ENCODE peak calls at places on chromosomes 13 and 19, in ten cellular contexts. O is WTC11, Z is AG04450, F is heart left ventricle, U is endodermal cell, A is fibroblast of mammary gland, R is AG10803, G is omental fat pad, B is RWPE1, T is astrocyte. Q is an unnamed sample.

GRCh38 chr13:92307752-92308151 is 909.3 kb downstream of the GPC5 start:
- DNase-seq in Z (no peak), G (no peak), A (no peak), F (no peak), B (no peak), O (no peak), R (no peak), T (no peak), U (no peak), Q (no peak)

GRCh38 chr19:55014714-55015113 is 23.4 kb downstream of the GP6 start:
- DNase-seq in B (no peak), R (no peak), G (no peak), T (no peak), F (peak), A (no peak), O (no peak), U (no peak), Z (no peak), Q (no peak)

GRCh38 chr13:39552233-39552632 is 50.8 kb downstream of the LHFPL6 start:
- DNase-seq in Z (no peak), F (no peak), B (no peak), O (no peak), G (no peak), T (no peak), R (no peak), A (no peak), U (no peak), Q (no peak)

GRCh38 chr13:92808007-92808406 is 418.6 kb upstream of the GPC6 start:
- DNase-seq in U (no peak), A (no peak), Z (no peak), T (no peak), G (no peak), O (no peak), F (no peak), B (no peak), R (no peak), Q (no peak)

GRCh38 chr13:50911051-50911690 is 1.6 kb downstream of the RNASEH2B start:
- DNase-seq in U (no peak), O (no peak), G (no peak), R (peak), B (peak), A (peak), F (no peak), Z (no peak), T (no peak), Q (no peak)

GRCh38 chr13:109910131-109910530 is 123.7 kb upstream of the IRS2 start:
- DNase-seq in A (no peak), B (no peak), O (no peak), F (no peak), G (no peak), Z (no peak), T (no peak), R (no peak), U (no peak), Q (no peak)

GRCh38 chr13:81929988-81930387 is 1589.1 kb upstream of the SPRY2 start:
- DNase-seq in U (peak), F (no peak), Z (no peak), G (no peak), A (peak), R (no peak), T (no peak), O (no peak), B (peak), Q (peak)

GRCh38 chr19:56507446-56508281 is at the start of gene ZNF471:
- DNase-seq in O (peak), Z (peak), B (peak), R (peak), U (peak), G (peak), F (peak), T (peak), A (peak), Q (peak)

GRCh38 chr19:37982655-37983054 is 75.6 kb downstream of the SIPA1L3 start:
- DNase-seq in B (no peak), G (no peak), R (no peak), A (no peak), U (no peak), Z (no peak), O (no peak), F (no peak), T (no peak), Q (no peak)

GRCh38 chr19:8611890-8612806 is 1.6 kb upstream of the ADAMTS10 start:
- DNase-seq in O (peak), U (peak), Z (no peak), T (peak), F (peak), A (peak), G (peak), B (no peak), R (peak), Q (peak)

GRCh38 chr19:51511353-51511752 is 9.8 kb upstream of the SIGLEC12 start:
- DNase-seq in G (no peak), B (no peak), F (no peak), U (peak), R (no peak), T (no peak), O (peak), Z (no peak), A (peak), Q (peak)
- TF ChIP-seq CTCF in G (no peak), B (no peak), F (no peak), U (peak), R (peak), T (no peak), O (peak), Z (peak), A (peak), Q (peak)

GRCh38 chr13:98083507-98083906 is 59.4 kb upstream of the FARP1 start:
- DNase-seq in G (no peak), A (peak), U (no peak), Z (peak), O (no peak), F (no peak), R (peak), T (peak), B (no peak), Q (peak)
- TF ChIP-seq CTCF in G (no peak), A (peak), U (no peak), Z (peak), O (no peak), F (no peak), R (peak), T (peak), B (no peak), Q (peak)

GRCh38 chr13:63044617-63045016 is 1629.0 kb upstream of the PCDH20 start:
- DNase-seq in Z (no peak), F (no peak), G (no peak), T (peak), A (no peak), O (no peak), B (no peak), U (no peak), R (no peak), Q (no peak)

GRCh38 chr13:63050287-63050686 is 1634.6 kb upstream of the PCDH20 start:
- DNase-seq in Z (no peak), B (no peak), A (no peak), O (no peak), F (no peak), U (no peak), T (no peak), R (no peak), G (no peak), Q (no peak)

DNA sequence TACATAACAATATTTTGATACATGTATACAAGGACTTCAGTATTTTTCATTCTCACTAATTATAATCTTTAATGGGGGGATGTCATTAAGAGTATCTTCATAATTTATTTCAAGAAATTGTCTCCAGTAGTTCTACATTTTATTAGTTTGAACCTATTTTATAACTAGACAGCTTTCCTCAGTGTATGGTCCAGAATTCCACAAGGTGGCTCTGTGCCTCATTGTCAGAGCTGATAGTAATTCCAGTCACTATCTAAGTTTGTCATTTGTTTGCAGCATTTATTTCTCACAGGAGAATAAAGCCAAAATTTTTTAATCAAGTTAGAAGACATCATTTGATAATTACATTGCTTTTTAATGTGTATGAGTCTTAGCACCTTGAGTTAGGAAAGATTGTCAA is 1633.0 kb upstream of the PCDH20 start:
- DNase-seq in Z (no peak), O (no peak), U (no peak), R (no peak), G (no peak), B (no peak), F (no peak), T (no peak), A (no peak), Q (no peak)
- TF ChIP-seq CTCF in Z (peak), O (no peak), U (peak), R (no peak), G (no peak), B (no peak), F (no peak), T (no peak), A (peak), Q (no peak)

GRCh38 chr19:23996549-23996948 is 81.9 kb downstream of the ZNF726 start:
- DNase-seq in R (no peak), O (peak), B (no peak), G (no peak), A (peak), U (peak), T (no peak), Z (no peak), F (no peak), Q (no peak)

GRCh38 chr19:23986623-23987022 is 71.9 kb downstream of the ZNF726 start:
- DNase-seq in O (no peak), Z (no peak), U (no peak), B (no peak), T (no peak), A (no peak), G (no peak), R (no peak), F (no peak), Q (no peak)

GRCh38 chr19:23992348-23992747 is 77.7 kb downstream of the ZNF726 start:
- DNase-seq in T (no peak), G (no peak), Z (no peak), A (no peak), U (no peak), R (no peak), O (no peak), F (no peak), B (no peak), Q (no peak)

GRCh38 chr19:23991170-23991569 is 76.5 kb downstream of the ZNF726 start:
- DNase-seq in T (peak), A (no peak), O (no peak), B (no peak), U (no peak), Z (no peak), F (no peak), R (no peak), G (no peak), Q (no peak)
- TF ChIP-seq CTCF in T (no peak), A (no peak), O (no peak), B (no peak), U (no peak), Z (no peak), F (no peak), R (no peak), G (no peak), Q (no peak)

GRCh38 chr13:70714993-70715392 is 606.7 kb upstream of the KLHL1 start:
- DNase-seq in A (no peak), Z (no peak), U (no peak), O (no peak), B (no peak), R (no peak), G (no peak), F (no peak), T (no peak), Q (no peak)
- TF ChIP-seq CTCF in A (no peak), Z (no peak), U (peak), O (no peak), B (no peak), R (no peak), G (no peak), F (no peak), T (peak), Q (no peak)

GRCh38 chr19:35141627-35142401 is 1.2 kb upstream of the FXYD7 start:
- DNase-seq in G (no peak), U (peak), R (no peak), O (no peak), B (no peak), A (no peak), T (no peak), F (no peak), Z (no peak), Q (no peak)

GRCh38 chr19:35144259-35144599 is 1.2 kb downstream of the FXYD7 start:
- DNase-seq in B (no peak), Z (no peak), R (no peak), G (no peak), A (no peak), U (no peak), O (no peak), F (no peak), T (no peak), Q (no peak)

GRCh38 chr19:35143818-35144217 is 763 bp downstream of the FXYD7 start:
- DNase-seq in B (no peak), F (no peak), O (no peak), U (no peak), A (no peak), R (no peak), Z (no peak), G (no peak), T (no peak), Q (no peak)

GRCh38 chr19:35142531-35143230 is 374 bp upstream of the FXYD7 start:
- DNase-seq in U (peak), A (no peak), B (peak), F (peak), G (no peak), Z (no peak), T (no peak), R (no peak), O (peak), Q (no peak)

GRCh38 chr19:35143231-35143715 is at the start of gene FXYD7:
- DNase-seq in B (no peak), U (peak), G (no peak), T (no peak), Z (no peak), R (no peak), A (no peak), F (no peak), O (peak), Q (no peak)
- TF ChIP-seq CTCF in B (peak), U (peak), G (no peak), T (no peak), Z (no peak), R (no peak), A (no peak), F (no peak), O (peak), Q (peak)

DNA sequence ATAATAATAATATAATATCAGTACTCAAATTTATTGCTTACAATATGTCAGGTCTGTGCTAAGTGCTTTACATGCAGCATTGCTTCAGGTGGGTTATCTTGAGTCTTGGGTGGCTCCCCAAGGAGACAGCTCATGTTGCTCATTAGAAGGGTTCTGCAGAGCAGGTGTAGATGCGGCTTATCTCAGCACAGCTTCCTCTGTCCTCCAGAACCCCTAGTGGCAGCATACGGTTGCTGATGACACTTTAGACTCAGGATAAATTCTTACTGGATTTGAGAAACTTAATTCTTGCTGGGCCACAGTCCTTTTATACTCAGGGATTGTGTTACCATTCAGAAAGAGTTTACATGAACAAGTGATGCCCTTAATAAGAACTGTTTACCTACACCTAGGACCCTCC is 8.9 kb downstream of the COG3 start:
- DNase-seq in A (no peak), F (no peak), G (no peak), B (no peak), O (no peak), R (no peak), T (no peak), U (peak), Z (no peak), Q (no peak)
- TF ChIP-seq CTCF in A (no peak), F (no peak), G (no peak), B (no peak), O (no peak), R (no peak), T (no peak), U (peak), Z (peak), Q (peak)

Q was measured in HFFc6.